ENCODE peak calls at places on chromosome 4, in nine cellular contexts. One of them, this sample, is unnamed. For H3K4me1, the result is how much of the 10 kb centered on the place peaks cover.

GRCh38 chr4:43754566-43754965 is 694.0 kb downstream of the KCTD8 start:
- DNase-seq in body of pancreas: peak
- DNase-seq in tibial artery: no peak
- DNase-seq in heart left ventricle: no peak
- DNase-seq in H1: no peak
- DNase-seq in IMR-90: no peak
- DNase-seq in pancreas: no peak
- DNase-seq in neuronal stem cell: no peak
- DNase-seq in neural progenitor cell: no peak
- DNase-seq in this sample: no peak

GRCh38 chr4:102466298-102466697 is 34.9 kb upstream of the NFKB1 start:
- DNase-seq in body of pancreas: no peak
- DNase-seq in neural progenitor cell: no peak
- DNase-seq in IMR-90: peak
- DNase-seq in heart left ventricle: no peak
- DNase-seq in tibial artery: no peak
- DNase-seq in neuronal stem cell: no peak
- DNase-seq in pancreas: no peak
- DNase-seq in H1: no peak
- DNase-seq in this sample: no peak

GRCh38 chr4:169251291-169252235 is 19.2 kb downstream of the SH3RF1 start:
- DNase-seq in tibial artery: no peak
- DNase-seq in H1: no peak
- DNase-seq in neuronal stem cell: no peak
- DNase-seq in body of pancreas: no peak
- DNase-seq in pancreas: no peak
- DNase-seq in IMR-90: no peak
- DNase-seq in neural progenitor cell: peak
- DNase-seq in heart left ventricle: no peak
- DNase-seq in this sample: no peak

GRCh38 chr4:56976878-56977320 is 507 bp downstream of the NOA1 start:
- DNase-seq in body of pancreas: peak
- DNase-seq in heart left ventricle: no peak
- DNase-seq in H1: peak
- DNase-seq in neuronal stem cell: peak
- DNase-seq in IMR-90: no peak
- DNase-seq in pancreas: peak
- DNase-seq in neural progenitor cell: peak
- DNase-seq in tibial artery: peak
- DNase-seq in this sample: peak

GRCh38 chr4:3836802-3837601 is 70.8 kb downstream of the ADRA2C start:
- DNase-seq in heart left ventricle: no peak
- DNase-seq in tibial artery: no peak
- DNase-seq in body of pancreas: no peak
- DNase-seq in neural progenitor cell: peak
- DNase-seq in pancreas: no peak
- DNase-seq in H1: peak
- DNase-seq in IMR-90: no peak
- DNase-seq in neuronal stem cell: peak
- DNase-seq in this sample: peak

GRCh38 chr4:8440491-8441311 is at the start of the genes ACOX3 and TRMT44:
- DNase-seq in IMR-90: peak
- DNase-seq in body of pancreas: peak
- DNase-seq in pancreas: peak
- DNase-seq in tibial artery: peak
- DNase-seq in neural progenitor cell: peak
- DNase-seq in neuronal stem cell: peak
- DNase-seq in heart left ventricle: peak
- DNase-seq in H1: peak
- DNase-seq in this sample: peak

GRCh38 chr4:27666943-27667342 is 806.3 kb downstream of the STIM2 start:
- DNase-seq in heart left ventricle: no peak
- DNase-seq in H1: no peak
- DNase-seq in neuronal stem cell: no peak
- DNase-seq in tibial artery: no peak
- DNase-seq in neural progenitor cell: peak
- DNase-seq in pancreas: no peak
- DNase-seq in body of pancreas: no peak
- DNase-seq in IMR-90: no peak
- DNase-seq in this sample: no peak

GRCh38 chr4:156968479-156968984 is 3.1 kb downstream of the PDGFC start:
- DNase-seq in IMR-90: peak
- DNase-seq in heart left ventricle: peak
- DNase-seq in tibial artery: peak
- DNase-seq in neuronal stem cell: peak
- DNase-seq in neural progenitor cell: peak
- DNase-seq in H1: peak
- DNase-seq in pancreas: peak
- DNase-seq in body of pancreas: peak
- DNase-seq in this sample: peak

GRCh38 chr4:87093443-87094123 is 126.8 kb downstream of the KLHL8 start:
- DNase-seq in heart left ventricle: peak
- DNase-seq in H1: no peak
- DNase-seq in neural progenitor cell: peak
- DNase-seq in tibial artery: no peak
- DNase-seq in pancreas: no peak
- DNase-seq in IMR-90: peak
- DNase-seq in neuronal stem cell: peak
- DNase-seq in body of pancreas: peak
- DNase-seq in this sample: no peak

GRCh38 chr4:88697588-88698329 is at the start of gene NAP1L5:
- DNase-seq in neuronal stem cell: no peak
- DNase-seq in pancreas: peak
- DNase-seq in H1: peak
- DNase-seq in neural progenitor cell: peak
- DNase-seq in body of pancreas: peak
- DNase-seq in tibial artery: peak
- DNase-seq in heart left ventricle: peak
- DNase-seq in IMR-90: peak
- DNase-seq in this sample: peak

GRCh38 chr4:88696620-88697019 is 1.0 kb downstream of the NAP1L5 start:
- DNase-seq in neuronal stem cell: no peak
- DNase-seq in neural progenitor cell: no peak
- DNase-seq in heart left ventricle: no peak
- DNase-seq in body of pancreas: no peak
- DNase-seq in tibial artery: no peak
- DNase-seq in IMR-90: peak
- DNase-seq in pancreas: no peak
- DNase-seq in H1: no peak
- DNase-seq in this sample: no peak

GRCh38 chr4:88697113-88697512 is 516 bp downstream of the NAP1L5 start:
- DNase-seq in neural progenitor cell: no peak
- DNase-seq in neuronal stem cell: no peak
- DNase-seq in H1: no peak
- DNase-seq in tibial artery: no peak
- DNase-seq in heart left ventricle: peak
- DNase-seq in body of pancreas: no peak
- DNase-seq in IMR-90: peak
- DNase-seq in pancreas: no peak
- DNase-seq in this sample: no peak

GRCh38 chr4:88702780-88703179 is 5.2 kb upstream of the NAP1L5 start:
- DNase-seq in pancreas: no peak
- DNase-seq in heart left ventricle: no peak
- DNase-seq in H1: no peak
- DNase-seq in body of pancreas: no peak
- DNase-seq in neuronal stem cell: no peak
- DNase-seq in tibial artery: no peak
- DNase-seq in neural progenitor cell: no peak
- DNase-seq in IMR-90: peak
- DNase-seq in this sample: no peak

DNA sequence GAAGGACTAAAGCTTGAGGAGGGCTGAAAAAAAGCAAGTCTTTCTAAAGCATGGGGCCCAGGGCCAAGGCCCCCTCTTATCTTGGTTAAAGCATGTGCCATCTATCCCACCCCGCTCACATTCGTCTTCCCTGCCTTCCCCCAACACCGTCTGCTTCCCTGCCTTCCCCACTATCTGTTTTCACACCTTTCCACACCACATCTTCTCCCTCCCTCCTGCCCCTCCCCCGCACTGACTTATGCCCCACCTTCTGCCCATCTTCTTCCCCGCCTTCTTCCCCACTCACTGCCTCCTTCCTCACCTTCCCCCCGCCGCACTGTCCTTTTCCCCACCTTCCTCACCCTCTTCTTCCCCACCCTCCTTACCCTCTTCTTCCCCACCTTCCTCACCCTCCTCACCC is 910 bp upstream of the NAP1L5 start:
- DNase-seq in H1: no peak
- DNase-seq in pancreas: no peak
- DNase-seq in heart left ventricle: no peak
- DNase-seq in IMR-90: no peak
- DNase-seq in neural progenitor cell: no peak
- DNase-seq in body of pancreas: no peak
- DNase-seq in tibial artery: no peak
- DNase-seq in neuronal stem cell: no peak
- DNase-seq in this sample: no peak
- H3K4me1 ChIP-seq in H1: under half
- H3K4me1 ChIP-seq in pancreas: under half
- H3K4me1 ChIP-seq in heart left ventricle: under half
- H3K4me1 ChIP-seq in IMR-90: under half
- H3K4me1 ChIP-seq in neural progenitor cell: under half
- H3K4me1 ChIP-seq in body of pancreas: under half
- H3K4me1 ChIP-seq in tibial artery: under half
- H3K4me1 ChIP-seq in neuronal stem cell: under half
- H3K4me1 ChIP-seq in this sample: under half

GRCh38 chr4:73707918-73708577 is 32.3 kb upstream of the CXCL8 start:
- DNase-seq in IMR-90: peak
- DNase-seq in heart left ventricle: peak
- DNase-seq in tibial artery: peak
- DNase-seq in H1: no peak
- DNase-seq in neural progenitor cell: no peak
- DNase-seq in pancreas: peak
- DNase-seq in body of pancreas: peak
- DNase-seq in neuronal stem cell: no peak
- DNase-seq in this sample: peak

GRCh38 chr4:73705721-73706120 is 34.6 kb upstream of the CXCL8 start:
- DNase-seq in neuronal stem cell: no peak
- DNase-seq in heart left ventricle: no peak
- DNase-seq in body of pancreas: no peak
- DNase-seq in H1: no peak
- DNase-seq in pancreas: no peak
- DNase-seq in tibial artery: no peak
- DNase-seq in IMR-90: no peak
- DNase-seq in neural progenitor cell: no peak
- DNase-seq in this sample: no peak

GRCh38 chr4:73706811-73707210 is 33.6 kb upstream of the CXCL8 start:
- DNase-seq in H1: no peak
- DNase-seq in neural progenitor cell: no peak
- DNase-seq in tibial artery: no peak
- DNase-seq in neuronal stem cell: no peak
- DNase-seq in IMR-90: no peak
- DNase-seq in pancreas: no peak
- DNase-seq in body of pancreas: no peak
- DNase-seq in heart left ventricle: no peak
- DNase-seq in this sample: no peak

GRCh38 chr4:73709461-73710033 is 30.8 kb upstream of the CXCL8 start:
- DNase-seq in neural progenitor cell: no peak
- DNase-seq in IMR-90: no peak
- DNase-seq in heart left ventricle: no peak
- DNase-seq in body of pancreas: no peak
- DNase-seq in H1: no peak
- DNase-seq in neuronal stem cell: no peak
- DNase-seq in tibial artery: no peak
- DNase-seq in pancreas: no peak
- DNase-seq in this sample: no peak

GRCh38 chr4:73707269-73707875 is 33.0 kb upstream of the CXCL8 start:
- DNase-seq in pancreas: no peak
- DNase-seq in tibial artery: no peak
- DNase-seq in neural progenitor cell: no peak
- DNase-seq in neuronal stem cell: no peak
- DNase-seq in heart left ventricle: no peak
- DNase-seq in H1: no peak
- DNase-seq in IMR-90: no peak
- DNase-seq in body of pancreas: no peak
- DNase-seq in this sample: no peak
- H3K4me1 ChIP-seq in pancreas: under half
- H3K4me1 ChIP-seq in tibial artery: under half
- H3K4me1 ChIP-seq in neural progenitor cell: under half
- H3K4me1 ChIP-seq in neuronal stem cell: under half
- H3K4me1 ChIP-seq in heart left ventricle: under half
- H3K4me1 ChIP-seq in H1: under half
- H3K4me1 ChIP-seq in IMR-90: under half
- H3K4me1 ChIP-seq in body of pancreas: under half
- H3K4me1 ChIP-seq in this sample: under half

GRCh38 chr4:186698028-186698427 is 25.6 kb downstream of the FAT1 start:
- DNase-seq in tibial artery: no peak
- DNase-seq in H1: no peak
- DNase-seq in IMR-90: no peak
- DNase-seq in neuronal stem cell: no peak
- DNase-seq in heart left ventricle: no peak
- DNase-seq in neural progenitor cell: no peak
- DNase-seq in body of pancreas: no peak
- DNase-seq in pancreas: no peak
- DNase-seq in this sample: no peak
- H3K4me1 ChIP-seq in tibial artery: under half
- H3K4me1 ChIP-seq in H1: under half
- H3K4me1 ChIP-seq in IMR-90: under half
- H3K4me1 ChIP-seq in neuronal stem cell: under half
- H3K4me1 ChIP-seq in heart left ventricle: under half
- H3K4me1 ChIP-seq in neural progenitor cell: under half
- H3K4me1 ChIP-seq in body of pancreas: half or more
- H3K4me1 ChIP-seq in pancreas: under half
- H3K4me1 ChIP-seq in this sample: under half

GRCh38 chr4:64105903-64106302 is 303.3 kb downstream of the TECRL start:
- DNase-seq in neuronal stem cell: no peak
- DNase-seq in IMR-90: no peak
- DNase-seq in H1: no peak
- DNase-seq in neural progenitor cell: no peak
- DNase-seq in pancreas: no peak
- DNase-seq in body of pancreas: no peak
- DNase-seq in tibial artery: no peak
- DNase-seq in heart left ventricle: no peak
- DNase-seq in this sample: no peak
- H3K4me1 ChIP-seq in neuronal stem cell: under half
- H3K4me1 ChIP-seq in IMR-90: under half
- H3K4me1 ChIP-seq in H1: under half
- H3K4me1 ChIP-seq in neural progenitor cell: under half
- H3K4me1 ChIP-seq in pancreas: under half
- H3K4me1 ChIP-seq in body of pancreas: under half
- H3K4me1 ChIP-seq in tibial artery: under half
- H3K4me1 ChIP-seq in heart left ventricle: under half
- H3K4me1 ChIP-seq in this sample: under half

GRCh38 chr4:118751634-118752293 is 66.6 kb downstream of the METTL14 start:
- DNase-seq in H1: no peak
- DNase-seq in neuronal stem cell: no peak
- DNase-seq in IMR-90: peak
- DNase-seq in tibial artery: no peak
- DNase-seq in body of pancreas: no peak
- DNase-seq in heart left ventricle: peak
- DNase-seq in neural progenitor cell: no peak
- DNase-seq in pancreas: no peak
- DNase-seq in this sample: peak
- H3K4me1 ChIP-seq in H1: under half
- H3K4me1 ChIP-seq in neuronal stem cell: under half
- H3K4me1 ChIP-seq in IMR-90: under half
- H3K4me1 ChIP-seq in tibial artery: under half
- H3K4me1 ChIP-seq in body of pancreas: under half
- H3K4me1 ChIP-seq in heart left ventricle: under half
- H3K4me1 ChIP-seq in neural progenitor cell: under half
- H3K4me1 ChIP-seq in pancreas: under half
- H3K4me1 ChIP-seq in this sample: under half

GRCh38 chr4:38670939-38671593 is 7.1 kb downstream of the KLF3 start:
- DNase-seq in H1: no peak
- DNase-seq in tibial artery: no peak
- DNase-seq in pancreas: no peak
- DNase-seq in IMR-90: no peak
- DNase-seq in body of pancreas: peak
- DNase-seq in neuronal stem cell: no peak
- DNase-seq in neural progenitor cell: no peak
- DNase-seq in heart left ventricle: no peak
- DNase-seq in this sample: no peak
- H3K4me1 ChIP-seq in H1: under half
- H3K4me1 ChIP-seq in tibial artery: half or more
- H3K4me1 ChIP-seq in pancreas: half or more
- H3K4me1 ChIP-seq in IMR-90: under half
- H3K4me1 ChIP-seq in body of pancreas: half or more
- H3K4me1 ChIP-seq in neuronal stem cell: half or more
- H3K4me1 ChIP-seq in neural progenitor cell: half or more
- H3K4me1 ChIP-seq in heart left ventricle: under half
- H3K4me1 ChIP-seq in this sample: under half

This sample was measured in aorta.